ENCODE peak calls at places on chromosomes 3 and 15, in seven cellular contexts. H is lung; F is CD8-positive, alpha-beta memory T cell; E is osteoblast; O is hepatocyte; N is SJSA1; B is H1. D is an unnamed sample.
A peak's percentile ranks its signal among the peaks of the same experiment; 100 is the strongest.

GRCh38 chr3:15042936-15043335 is 22.2 kb downstream of the MRPS25 start:
- DNase-seq in O (no peak), F (no peak), N (no peak), H (no peak), E (no peak), B (no peak), D (no peak)

GRCh38 chr3:176633511-176633910 is 563.8 kb downstream of the TBL1XR1 start:
- DNase-seq in B (no peak), N (no peak), O (peak; percentile 11), F (no peak), H (no peak), E (no peak), D (peak; percentile 3)

GRCh38 chr3:47780727-47781325 is 867 bp downstream of the SMARCC1 start:
- DNase-seq in H (no peak), E (no peak), F (no peak), O (no peak), B (no peak), N (no peak), D (no peak)

GRCh38 chr3:33186524-33187367 is 31.9 kb downstream of the SUSD5 start:
- DNase-seq in O (peak; percentile 74), F (no peak), B (no peak), H (no peak), N (no peak), E (peak; percentile 55), D (no peak)

GRCh38 chr3:112930771-112931170 is 44.1 kb downstream of the CD200R1 start:
- DNase-seq in N (no peak), B (no peak), F (no peak), E (no peak), H (no peak), O (no peak), D (no peak)

GRCh38 chr15:58865420-58865880 is 68.0 kb downstream of the SLTM start:
- DNase-seq in O (no peak), H (no peak), B (no peak), N (no peak), F (no peak), E (peak; percentile 62), D (no peak)

GRCh38 chr3:167861649-167862048 is 126.1 kb downstream of the SERPINI1 start:
- DNase-seq in H (no peak), F (no peak), B (no peak), O (no peak), N (no peak), E (peak; percentile 14), D (no peak)

GRCh38 chr3:179452166-179452544 is 885 bp upstream of the GNB4 start:
- DNase-seq in H (no peak), O (peak; percentile 73), B (no peak), E (peak; percentile 91), N (no peak), F (no peak), D (peak; percentile 46)

GRCh38 chr15:90213123-90213817 is 12.1 kb downstream of the SEMA4B start:
- DNase-seq in E (peak; percentile 26), O (peak; percentile 42), N (no peak), H (peak; percentile 74), F (no peak), B (no peak), D (peak; percentile 31)

GRCh38 chr3:160376681-160377080 is 22.3 kb downstream of the IFT80 start:
- DNase-seq in H (no peak), B (no peak), F (no peak), E (peak; percentile 22), O (no peak), N (no peak), D (no peak)

GRCh38 chr15:22903961-22904534 is 65.6 kb downstream of the NIPA2 start:
- DNase-seq in H (no peak), F (no peak), O (no peak), E (no peak), N (no peak), B (no peak), D (no peak)

GRCh38 chr3:37887062-37887461 is 25.4 kb downstream of the CTDSPL start:
- DNase-seq in N (no peak), E (no peak), F (no peak), B (no peak), H (peak; percentile 41), O (no peak), D (no peak)

GRCh38 chr15:68279779-68280745 is 2.5 kb downstream of the FEM1B start:
- DNase-seq in E (peak; percentile 57), O (no peak), H (no peak), F (no peak), B (no peak), N (no peak), D (no peak)

GRCh38 chr15:78182821-78183220 is 33.7 kb downstream of the IDH3A start:
- DNase-seq in N (no peak), B (no peak), F (no peak), O (no peak), E (no peak), H (no peak), D (no peak)

GRCh38 chr3:104437891-104438290 is 928.8 kb upstream of the ALCAM start:
- DNase-seq in N (no peak), O (no peak), B (no peak), H (no peak), E (peak; percentile 69), F (no peak), D (peak; percentile 70)

DNA sequence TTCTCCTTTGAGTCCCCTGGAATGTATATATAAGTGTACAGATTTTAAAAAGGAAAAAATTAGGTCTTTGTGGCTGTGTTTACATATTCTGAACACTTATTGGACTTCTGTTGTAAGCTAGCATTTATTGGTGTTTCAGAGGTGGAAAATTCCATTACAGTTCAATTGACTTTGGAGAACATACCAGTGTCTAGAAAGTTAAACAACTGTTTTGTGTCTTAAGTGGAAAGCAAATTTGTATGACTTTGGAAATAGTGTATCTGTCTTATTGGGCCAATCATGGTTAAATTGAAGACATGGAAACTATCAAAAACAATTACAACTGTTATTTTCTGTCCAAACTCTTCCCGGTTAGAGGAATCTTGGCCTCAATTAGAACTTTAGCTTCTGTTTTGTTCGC is 265.0 kb upstream of the C2CD4B start:
- DNase-seq in F (no peak), N (no peak), B (no peak), O (no peak), E (no peak), H (no peak), D (no peak)
- H3K4me1 ChIP-seq in F (no peaks in the 10 kb centered on the region), N (peaks cover 25% of the 10 kb centered on the region), B (no peaks in the 10 kb centered on the region), O (peaks cover 34% of the 10 kb centered on the region), E (peaks cover 22% of the 10 kb centered on the region), H (peaks cover 19% of the 10 kb centered on the region), D (peaks cover 25% of the 10 kb centered on the region)

GRCh38 chr3:49359623-49360022 is 1.5 kb upstream of the GPX1 start:
- DNase-seq in E (no peak), B (no peak), N (no peak), H (no peak), F (no peak), O (no peak), D (peak; percentile 41)
- H3K36me3 ChIP-seq in E (peaks cover 69% of the 10 kb centered on the region), B (peaks cover 20% of the 10 kb centered on the region), N (peaks cover 93% of the 10 kb centered on the region), H (peaks cover 31% of the 10 kb centered on the region), F (peaks cover 25% of the 10 kb centered on the region), O (peaks cover 4% of the 10 kb centered on the region), D (peaks cover 62% of the 10 kb centered on the region)

GRCh38 chr3:139491966-139492365 is 15.7 kb upstream of the RBP2 start:
- DNase-seq in N (no peak), E (no peak), B (peak; percentile 48), F (no peak), H (no peak), O (no peak), D (no peak)
- H3K4me3 ChIP-seq in N (no peak overlapping the region), E (no peak overlapping the region), B (no peak overlapping the region), F (no peak overlapping the region), H (no peak overlapping the region), O (no peak overlapping the region), D (no peak overlapping the region)

DNA sequence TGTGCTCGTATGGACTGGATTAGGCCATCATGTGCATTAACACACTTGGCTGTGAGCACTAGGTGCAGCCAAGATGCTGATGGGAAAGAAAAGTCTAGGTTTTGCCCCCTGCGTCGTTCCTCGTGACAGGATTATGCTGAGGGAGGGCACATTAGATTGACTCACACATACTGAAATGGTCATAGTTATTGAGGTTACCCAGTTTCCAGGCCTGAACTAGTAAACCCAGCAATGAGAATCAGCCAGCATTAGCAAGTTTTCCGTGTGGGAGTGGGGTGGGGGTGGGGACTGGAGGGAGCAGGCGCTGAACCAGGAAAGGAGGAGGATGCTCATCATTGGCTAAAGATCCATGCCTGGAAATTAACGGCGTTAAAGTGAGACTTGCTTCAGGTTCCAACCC is 224.9 kb upstream of the TPRG1 start:
- DNase-seq in O (peak; percentile 13), E (peak; percentile 52), B (no peak), H (no peak), N (no peak), F (no peak), D (no peak)
- H3K4me1 ChIP-seq in O (peaks cover 22% of the 10 kb centered on the region), E (peaks cover 25% of the 10 kb centered on the region), B (peaks cover 10% of the 10 kb centered on the region), H (peaks cover 13% of the 10 kb centered on the region), N (peaks cover 37% of the 10 kb centered on the region), F (no peaks in the 10 kb centered on the region), D (no peaks in the 10 kb centered on the region)

GRCh38 chr3:8555705-8556314 is 54.2 kb downstream of the LMCD1 start:
- DNase-seq in B (no peak), O (no peak), N (no peak), H (no peak), F (no peak), E (no peak), D (peak; percentile 58)

GRCh38 chr3:8558645-8559044 is 57.0 kb downstream of the LMCD1 start:
- DNase-seq in O (no peak), E (no peak), B (no peak), F (no peak), N (no peak), H (no peak), D (no peak)

GRCh38 chr3:8557298-8557697 is 55.7 kb downstream of the LMCD1 start:
- DNase-seq in O (no peak), B (no peak), N (no peak), H (no peak), E (no peak), F (no peak), D (no peak)

GRCh38 chr3:8554725-8555621 is 53.4 kb downstream of the LMCD1 start:
- DNase-seq in O (peak; percentile 41), E (peak; percentile 87), N (peak; percentile 73), F (no peak), H (peak; percentile 31), B (no peak), D (peak; percentile 98)

DNA sequence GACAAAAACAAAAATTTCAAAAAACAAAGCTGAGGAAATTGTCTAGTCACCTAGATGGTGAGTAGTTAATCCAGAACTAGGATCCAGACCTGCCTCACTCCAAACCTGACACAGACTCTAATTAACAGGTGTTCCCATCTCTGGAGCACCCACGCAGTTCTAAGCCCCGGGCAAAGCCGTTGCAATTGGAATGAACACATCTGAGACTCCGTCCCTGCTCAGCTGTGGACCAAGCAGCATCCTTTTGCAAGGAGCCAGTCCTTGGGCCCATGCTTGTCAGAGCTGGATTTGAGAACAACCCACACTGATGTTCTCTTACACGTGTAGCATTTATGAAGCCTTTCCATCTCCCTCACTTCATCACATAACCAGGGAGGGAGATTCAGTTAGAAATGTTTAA is 54.8 kb downstream of the LMCD1 start:
- DNase-seq in E (no peak), F (no peak), O (no peak), H (no peak), B (no peak), N (no peak), D (peak; percentile 33)
- H3K36me3 ChIP-seq in E (peaks cover 56% of the 10 kb centered on the region), F (no peaks in the 10 kb centered on the region), O (no peaks in the 10 kb centered on the region), H (peaks cover 2% of the 10 kb centered on the region), B (no peaks in the 10 kb centered on the region), N (no peaks in the 10 kb centered on the region), D (peaks cover 37% of the 10 kb centered on the region)

DNA sequence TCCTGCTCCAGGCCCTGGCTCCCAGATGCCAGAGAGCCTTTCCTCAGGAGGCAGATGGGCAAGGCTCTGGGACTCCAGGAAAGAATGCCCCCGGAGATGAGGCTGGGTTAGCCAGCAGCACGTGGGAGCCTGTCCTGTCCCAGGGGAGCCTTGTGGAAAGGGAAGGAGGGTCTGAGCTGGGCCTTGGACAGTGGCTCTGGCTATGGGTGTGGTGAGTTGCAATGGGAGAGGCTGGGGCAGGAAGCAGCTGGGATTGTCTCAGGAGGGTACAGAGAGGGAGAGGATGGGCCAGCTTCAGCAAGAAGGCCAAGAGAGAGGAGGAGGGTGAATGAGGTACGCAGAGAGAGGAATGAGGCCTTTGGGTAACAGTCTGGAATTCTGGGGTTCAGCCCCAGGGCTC is 17.4 kb upstream of the CACNA2D2 start:
- DNase-seq in F (no peak), O (no peak), E (no peak), N (no peak), H (no peak), B (no peak), D (no peak)
- H3K4me3 ChIP-seq in F (no peak overlapping the region), O (no peak overlapping the region), E (no peak overlapping the region), N (no peak overlapping the region), H (no peak overlapping the region), B (no peak overlapping the region), D (no peak overlapping the region)

D was measured in SJCRH30.